ENCODE peak calls at places on chromosomes 4 and X, in eight cellular contexts. Q is lower lobe of right lung; U is GM12865; E is right atrium auricular region; F is PC-9; P is CD4-positive, alpha-beta T cell; N is colonic mucosa; S is left lung. D is an unnamed sample.
A peak's percentile ranks its signal among the peaks of the same experiment; 100 is the strongest.

GRCh38 chrX:150197388-150197787 is 165.7 kb upstream of the MAMLD1 start:
- DNase-seq in N (no peak), E (no peak), F (no peak), Q (no peak), U (no peak), P (no peak), S (no peak), D (no peak)

GRCh38 chr4:20474119-20474518 is 222.4 kb downstream of the SLIT2 start:
- DNase-seq in Q (no peak), S (no peak), P (no peak), U (no peak), E (no peak), N (no peak), F (no peak), D (no peak)

GRCh38 chr4:150259861-150260567 is 181.8 kb downstream of the DCLK2 start:
- DNase-seq in F (no peak), P (no peak), U (no peak), Q (no peak), E (no peak), S (no peak), N (no peak), D (no peak)

GRCh38 chr4:106090826-106091225 is 195.6 kb downstream of the NPNT start:
- DNase-seq in P (no peak), E (no peak), U (no peak), F (no peak), N (no peak), S (no peak), Q (no peak), D (no peak)

GRCh38 chr4:185071412-185071811 is 53.1 kb downstream of the HELT start:
- DNase-seq in N (no peak), Q (no peak), U (no peak), F (no peak), S (no peak), E (no peak), P (no peak), D (no peak)

GRCh38 chr4:7189066-7189465 is 3.3 kb upstream of the SORCS2 start:
- DNase-seq in S (peak; percentile 10), Q (peak; percentile 30), U (no peak), F (no peak), P (no peak), N (no peak), E (no peak), D (no peak)

GRCh38 chr4:53614616-53615015 is 23.3 kb upstream of the LNX1 start:
- DNase-seq in E (no peak), P (no peak), U (no peak), Q (no peak), S (no peak), F (no peak), N (no peak), D (no peak)

GRCh38 chr4:600166-600565 is 24.1 kb upstream of the TMEM271 start:
- DNase-seq in S (no peak), U (no peak), E (no peak), Q (no peak), N (no peak), F (no peak), P (no peak), D (no peak)

GRCh38 chr4:150280081-150280950 is 202.1 kb downstream of the DCLK2 start:
- DNase-seq in P (no peak), U (no peak), S (no peak), F (peak; percentile 66), N (no peak), Q (no peak), E (no peak), D (no peak)

GRCh38 chr4:128810871-128811570 is 1.5 kb downstream of the JADE1 start:
- DNase-seq in P (peak; percentile 79), F (peak; percentile 71), N (peak; percentile 85), U (peak; percentile 94), Q (peak; percentile 85), S (peak; percentile 87), E (peak; percentile 80), D (peak; percentile 81)

GRCh38 chr4:11532138-11532537 is 103.4 kb upstream of the HS3ST1 start:
- DNase-seq in F (no peak), E (no peak), Q (no peak), N (no peak), U (no peak), S (no peak), P (no peak), D (no peak)

GRCh38 chrX:17967888-17968287 is 106.8 kb upstream of the RAI2 start:
- DNase-seq in N (no peak), Q (no peak), E (no peak), U (no peak), F (peak; percentile 38), S (no peak), P (no peak), D (no peak)

GRCh38 chr4:166252487-166253402 is 379.7 kb downstream of the TLL1 start:
- DNase-seq in F (no peak), U (peak; percentile 36), S (no peak), N (no peak), P (no peak), E (no peak), Q (no peak), D (no peak)

GRCh38 chr4:148737071-148737470 is 294.9 kb upstream of the NR3C2 start:
- DNase-seq in Q (no peak), P (no peak), N (no peak), S (no peak), U (no peak), E (no peak), F (no peak), D (no peak)

GRCh38 chr4:71338846-71339593 is at the start of gene SLC4A4:
- DNase-seq in Q (no peak), E (no peak), P (no peak), S (no peak), F (no peak), U (peak; percentile 72), N (no peak), D (peak; percentile 73)

GRCh38 chr4:173040200-173040599 is 128.4 kb upstream of the GALNT7 start:
- DNase-seq in F (no peak), E (no peak), S (no peak), P (no peak), Q (no peak), U (peak; percentile 34), N (peak; percentile 24), D (no peak)

GRCh38 chr4:93368968-93369367 is 459.6 kb upstream of the ATOH1 start:
- DNase-seq in E (no peak), Q (no peak), N (no peak), P (no peak), F (no peak), U (no peak), S (no peak), D (no peak)
- TF ChIP-seq CTCF in E (no peak), Q (no peak), N (no peak), P (no peak), F (no peak), U (no peak), S (no peak), D (no peak)

GRCh38 chr4:109952612-109953011 is 39.9 kb downstream of the EGF start:
- DNase-seq in E (no peak), F (no peak), U (no peak), S (no peak), N (no peak), P (no peak), Q (no peak), D (no peak)
- TF ChIP-seq CTCF in E (no peak), F (no peak), U (no peak), S (no peak), N (no peak), P (no peak), Q (no peak), D (no peak)

DNA sequence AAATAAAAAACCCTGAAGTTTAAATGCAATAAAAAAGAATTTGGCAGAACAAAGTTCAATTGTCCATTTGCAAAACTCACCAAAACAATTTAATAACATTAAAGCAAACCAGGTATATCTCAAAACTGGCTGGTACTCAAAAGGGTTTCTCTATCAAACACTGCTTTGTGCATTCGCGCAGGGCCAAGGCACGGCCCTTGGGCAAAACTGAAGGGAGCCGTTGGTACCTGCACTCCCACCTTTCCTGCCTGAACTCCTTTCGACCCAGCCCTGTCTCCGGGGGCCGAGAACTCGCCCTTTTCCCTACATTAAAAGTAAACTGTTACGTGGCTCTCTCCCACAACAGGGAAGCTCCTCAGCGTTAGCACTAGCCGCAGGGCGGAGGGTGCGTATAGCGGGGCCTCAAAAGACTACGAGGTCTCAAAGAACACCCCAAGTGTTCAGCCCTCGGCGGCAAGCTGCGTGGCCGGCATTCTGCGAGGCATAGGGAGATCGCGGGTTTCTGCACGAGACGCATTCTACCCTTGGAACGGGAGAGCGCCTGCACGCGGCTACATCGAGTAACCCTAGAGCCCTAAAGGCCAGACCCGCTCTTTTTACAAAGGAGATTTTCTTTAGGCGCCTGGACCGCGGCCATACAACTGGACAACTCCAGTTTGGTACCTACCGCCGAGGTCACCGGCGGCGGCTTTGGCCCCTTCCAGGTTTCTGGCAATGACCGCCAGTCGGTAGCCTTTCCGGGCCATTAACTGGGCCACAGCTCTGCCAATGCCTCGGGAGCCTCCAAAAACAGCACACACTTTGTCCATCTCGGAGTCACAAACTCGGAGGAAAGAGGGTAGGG is 552 bp downstream of the CBR4 start:
- DNase-seq in S (peak; percentile 77), E (peak; percentile 68), U (peak; percentile 76), P (peak; percentile 50), Q (peak; percentile 78), N (peak; percentile 71), F (peak; percentile 37), D (peak; percentile 37)
- TF ChIP-seq CTCF in S (no peak), E (no peak), U (peak; percentile 20), P (no peak), Q (no peak), N (no peak), F (peak; percentile 49), D (no peak)

GRCh38 chr4:142671516-142671915 is 174.6 kb downstream of the INPP4B start:
- DNase-seq in E (no peak), S (no peak), F (no peak), P (no peak), Q (no peak), N (no peak), U (no peak), D (no peak)
- TF ChIP-seq CTCF in E (no peak), S (no peak), F (no peak), P (peak; percentile 33), Q (no peak), N (no peak), U (no peak), D (no peak)

DNA sequence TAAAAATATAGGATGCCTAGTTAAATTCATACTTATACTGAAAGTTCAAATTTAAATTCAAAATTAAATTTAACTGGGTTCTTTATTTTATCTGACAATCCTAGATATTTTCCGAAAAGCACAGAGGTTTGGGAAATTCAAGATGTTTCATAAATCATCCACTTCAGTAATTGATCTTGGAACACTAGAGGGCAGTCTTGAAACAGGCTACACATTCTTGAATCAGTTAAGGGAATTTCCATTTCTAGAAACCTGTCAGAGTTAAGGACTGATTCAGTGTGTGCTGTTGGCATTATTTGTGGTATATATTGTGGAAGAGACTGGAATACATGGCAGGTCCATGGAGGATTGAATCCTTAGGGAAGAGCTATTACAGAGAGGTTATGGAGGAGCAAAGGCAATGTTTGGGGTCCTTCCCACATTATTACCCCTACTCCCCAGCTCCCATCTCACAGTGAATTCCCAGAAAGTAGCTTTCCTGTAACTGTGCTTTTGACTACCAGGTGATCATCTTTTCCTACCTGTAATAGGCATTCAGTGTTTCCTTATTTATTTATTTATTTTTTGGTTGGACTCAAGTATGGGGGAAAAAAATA is 92.9 kb downstream of the EGF start:
- DNase-seq in S (no peak), U (peak; percentile 75), N (no peak), F (peak; percentile 47), Q (no peak), E (no peak), P (no peak), D (peak; percentile 65)
- TF ChIP-seq CTCF in S (peak; percentile 64), U (peak; percentile 68), N (peak; percentile 74), F (peak; percentile 75), Q (peak; percentile 67), E (peak; percentile 55), P (peak; percentile 88), D (peak; percentile 68)

GRCh38 chrX:133926809-133927208 is 58.6 kb downstream of the GPC3 start:
- DNase-seq in P (no peak), F (no peak), E (no peak), S (no peak), N (no peak), U (no peak), Q (no peak), D (no peak)
- TF ChIP-seq CTCF in P (no peak), F (no peak), E (no peak), S (no peak), N (no peak), U (no peak), Q (no peak), D (no peak)